ENCODE peak calls at places on chromosomes 1 and 21, in nine cellular contexts. D, V, O, Z, C, T, J, E and H are unnamed samples.

GRCh38 chr1:26862781-26863676 is at the start of gene SFN:
- DNase-seq in C (peak; percentile 12), O (peak; percentile 32), J (peak; percentile 12), D (no peak), Z (no peak), E (peak; percentile 29), V (no peak), T (peak; percentile 88), H (no peak)

GRCh38 chr1:26965213-26965612 is 4.9 kb upstream of the KDF1 start:
- DNase-seq in Z (no peak), T (no peak), D (no peak), C (no peak), V (no peak), O (no peak), J (no peak), E (no peak), H (no peak)

GRCh38 chr1:15786581-15786980 is 20.9 kb downstream of the UQCRHL start:
- DNase-seq in D (peak; percentile 55), Z (no peak), V (peak; percentile 73), O (no peak), J (no peak), E (no peak), C (no peak), T (no peak), H (no peak)

GRCh38 chr1:3076388-3076740 is 7.4 kb downstream of the PRDM16 start:
- DNase-seq in E (no peak), D (no peak), O (no peak), C (no peak), Z (no peak), T (no peak), V (no peak), J (no peak), H (no peak)

GRCh38 chr1:24437631-24438396 is 22.2 kb downstream of the NIPAL3 start:
- DNase-seq in O (no peak), Z (no peak), C (no peak), V (peak; percentile 19), D (no peak), T (no peak), E (no peak), J (no peak), H (no peak)

GRCh38 chr1:78043436-78043835 is 2.3 kb upstream of the GIPC2 start:
- DNase-seq in V (no peak), J (no peak), C (no peak), E (no peak), Z (no peak), O (no peak), T (no peak), D (no peak), H (no peak)

GRCh38 chr1:219772265-219773036 is 155.9 kb downstream of the SLC30A10 start:
- DNase-seq in D (peak; percentile 76), Z (no peak), O (no peak), C (no peak), V (no peak), T (no peak), E (no peak), J (no peak), H (no peak)

GRCh38 chr1:183039985-183040447 is 16.8 kb downstream of the LAMC1 start:
- DNase-seq in J (no peak), D (no peak), E (no peak), V (peak; percentile 95), Z (peak; percentile 77), O (no peak), T (no peak), C (no peak), H (no peak)

GRCh38 chr1:34407140-34407539 is 230.4 kb downstream of the C1orf94 start:
- DNase-seq in O (no peak), T (peak; percentile 34), V (peak; percentile 11), Z (peak; percentile 27), J (no peak), E (no peak), D (no peak), C (no peak), H (peak; percentile 71)

GRCh38 chr21:46621457-46622182 is 13.9 kb upstream of the PRMT2 start:
- DNase-seq in T (no peak), O (peak; percentile 82), C (no peak), V (no peak), D (no peak), J (no peak), E (no peak), Z (no peak), H (no peak)

GRCh38 chr1:180600301-180600700 is 31.5 kb upstream of the XPR1 start:
- DNase-seq in T (no peak), C (no peak), O (no peak), V (no peak), D (no peak), J (no peak), Z (no peak), E (no peak), H (no peak)

GRCh38 chr1:173332026-173332425 is 124.9 kb upstream of the TNFSF4 start:
- DNase-seq in J (no peak), C (no peak), E (no peak), T (no peak), D (peak; percentile 76), O (no peak), V (peak; percentile 70), Z (no peak), H (no peak)

GRCh38 chr1:41809716-41810115 is 109.0 kb downstream of the HIVEP3 start:
- DNase-seq in V (no peak), Z (no peak), C (no peak), J (no peak), O (no peak), E (no peak), T (no peak), D (no peak), H (no peak)

GRCh38 chr1:46223472-46223943 is 20.4 kb downstream of the LURAP1 start:
- DNase-seq in C (peak; percentile 33), T (peak; percentile 83), J (peak; percentile 38), V (peak; percentile 90), D (peak; percentile 55), Z (peak; percentile 76), E (peak; percentile 31), O (no peak), H (no peak)

GRCh38 chr1:84995484-84996334 is 1.2 kb downstream of the MCOLN2 start:
- DNase-seq in D (no peak), C (no peak), O (no peak), E (no peak), J (no peak), Z (no peak), V (no peak), T (no peak), H (no peak)

GRCh38 chr1:221035680-221036153 is 156.5 kb downstream of the HLX start:
- DNase-seq in D (no peak), J (no peak), T (no peak), C (no peak), E (no peak), O (no peak), Z (peak; percentile 63), V (peak; percentile 83), H (no peak)

GRCh38 chr1:34371829-34372532 is 195.3 kb downstream of the C1orf94 start:
- DNase-seq in T (no peak), C (no peak), J (no peak), O (no peak), E (no peak), Z (no peak), V (no peak), D (no peak), H (peak; percentile 58)

GRCh38 chr21:46210378-46211136 is 18.0 kb downstream of the LSS start:
- DNase-seq in O (no peak), E (no peak), D (no peak), C (no peak), Z (no peak), J (no peak), V (no peak), T (no peak), H (no peak)

GRCh38 chr1:66606359-66607142 is 72.6 kb downstream of the SGIP1 start:
- DNase-seq in T (no peak), E (no peak), C (no peak), J (no peak), O (no peak), Z (no peak), V (peak; percentile 49), D (no peak), H (no peak)

GRCh38 chr1:106568161-106568560 is 488.3 kb upstream of the PRMT6 start:
- DNase-seq in T (no peak), V (no peak), O (no peak), C (no peak), D (no peak), E (no peak), J (no peak), Z (no peak), H (no peak)

GRCh38 chr1:226117330-226117729 is 54.8 kb downstream of the H3-3A start:
- DNase-seq in C (no peak), J (no peak), T (no peak), D (no peak), O (no peak), Z (no peak), V (no peak), E (no peak), H (no peak)

GRCh38 chr1:41649445-41650175 is 165.1 kb upstream of the EDN2 start:
- DNase-seq in J (no peak), O (no peak), Z (no peak), D (no peak), C (no peak), V (no peak), E (no peak), T (no peak), H (no peak)

GRCh38 chr21:42514883-42515228 is 1.2 kb downstream of the SLC37A1 start:
- DNase-seq in Z (no peak), O (no peak), T (no peak), E (no peak), J (no peak), V (no peak), C (no peak), D (no peak), H (no peak)

GRCh38 chr1:64097859-64098258 is 105.6 kb upstream of the UBE2U start:
- DNase-seq in O (no peak), V (no peak), D (no peak), C (no peak), Z (no peak), T (no peak), E (no peak), J (no peak), H (no peak)

GRCh38 chr21:20424943-20425342 is 573.3 kb upstream of the NCAM2 start:
- DNase-seq in J (no peak), Z (no peak), D (no peak), V (no peak), C (no peak), E (no peak), O (no peak), T (no peak), H (no peak)

GRCh38 chr1:30505853-30506784 is 217.3 kb downstream of the MATN1 start:
- DNase-seq in V (no peak), E (no peak), J (no peak), O (no peak), D (no peak), Z (no peak), T (peak; percentile 21), C (no peak), H (no peak)

GRCh38 chr1:231814031-231814430 is 187.4 kb downstream of the DISC1 start:
- DNase-seq in E (no peak), D (no peak), O (no peak), C (no peak), T (no peak), V (peak; percentile 24), Z (no peak), J (no peak), H (no peak)

GRCh38 chr1:205258313-205259176 is 30.8 kb downstream of the TMCC2 start:
- DNase-seq in D (no peak), J (no peak), C (no peak), O (peak; percentile 37), T (no peak), Z (no peak), E (no peak), V (peak; percentile 78), H (no peak)

GRCh38 chr1:232602622-232603021 is 27.3 kb downstream of the SIPA1L2 start:
- DNase-seq in D (no peak), E (no peak), C (no peak), O (no peak), V (no peak), J (no peak), T (no peak), Z (no peak), H (no peak)

GRCh38 chr1:68460935-68461334 is 11.2 kb upstream of the RPE65 start:
- DNase-seq in J (no peak), C (no peak), E (no peak), V (no peak), Z (no peak), T (no peak), D (no peak), O (no peak), H (no peak)

GRCh38 chr21:38315155-38315554 is 58.4 kb downstream of the KCNJ15 start:
- DNase-seq in J (no peak), T (no peak), V (no peak), C (no peak), O (no peak), D (no peak), Z (no peak), E (no peak), H (no peak)